ENCODE peak calls at places on chromosomes 7 and 10, in six cellular contexts. H is GM12878, W is transverse colon, U is stomach, M is K562, V is esophagus muscularis mucosa. J is an unnamed sample.

GRCh38 chr7:21243265-21243664 is 184.6 kb upstream of the SP4 start:
- DNase-seq in V (no peak), W (no peak), M (no peak), U (no peak), H (no peak), J (no peak)

GRCh38 chr10:13328588-13328987 is 19.5 kb downstream of the SEPHS1 start:
- DNase-seq in M (no peak), W (no peak), V (no peak), H (no peak), U (no peak), J (no peak)

GRCh38 chr7:41487229-41487861 is 215.5 kb downstream of the INHBA start:
- DNase-seq in H (no peak), U (no peak), W (no peak), M (no peak), V (no peak), J (no peak)

GRCh38 chr7:44147026-44147881 is 6.1 kb upstream of the MYL7 start:
- DNase-seq in W (no peak), U (no peak), V (no peak), H (no peak), M (peak), J (peak)

GRCh38 chr10:122375761-122376160 is 1.3 kb downstream of the PLEKHA1 start:
- DNase-seq in H (no peak), W (no peak), M (no peak), V (no peak), U (no peak), J (no peak)

GRCh38 chr7:77536017-77536412 is 1.1 kb upstream of the PTPN12 start:
- DNase-seq in H (no peak), M (no peak), U (no peak), V (no peak), W (no peak), J (no peak)

GRCh38 chr10:52488606-52489485 is 174.8 kb downstream of the DKK1 start:
- DNase-seq in U (no peak), V (no peak), W (no peak), H (no peak), M (no peak), J (no peak)

GRCh38 chr10:124999433-125000365 is 57.8 kb downstream of the ZRANB1 start:
- DNase-seq in U (peak), H (no peak), M (no peak), V (no peak), W (peak), J (peak)

GRCh38 chr7:96649981-96650380 is 59.7 kb downstream of the SEM1 start:
- DNase-seq in M (no peak), H (no peak), U (no peak), V (no peak), W (no peak), J (no peak)

GRCh38 chr10:131841131-131841661 is 59.6 kb upstream of the PPP2R2D start:
- DNase-seq in V (no peak), H (no peak), U (no peak), M (no peak), W (no peak), J (peak)

GRCh38 chr10:30878920-30879319 is 152.7 kb downstream of the ZNF438 start:
- DNase-seq in H (no peak), W (no peak), M (no peak), U (no peak), V (no peak), J (no peak)

GRCh38 chr10:30873408-30873807 is 158.3 kb downstream of the ZNF438 start:
- DNase-seq in U (no peak), M (no peak), V (no peak), W (no peak), H (no peak), J (no peak)

GRCh38 chr10:30882281-30882680 is 149.4 kb downstream of the ZNF438 start:
- DNase-seq in M (no peak), U (no peak), W (no peak), V (no peak), H (no peak), J (no peak)

DNA sequence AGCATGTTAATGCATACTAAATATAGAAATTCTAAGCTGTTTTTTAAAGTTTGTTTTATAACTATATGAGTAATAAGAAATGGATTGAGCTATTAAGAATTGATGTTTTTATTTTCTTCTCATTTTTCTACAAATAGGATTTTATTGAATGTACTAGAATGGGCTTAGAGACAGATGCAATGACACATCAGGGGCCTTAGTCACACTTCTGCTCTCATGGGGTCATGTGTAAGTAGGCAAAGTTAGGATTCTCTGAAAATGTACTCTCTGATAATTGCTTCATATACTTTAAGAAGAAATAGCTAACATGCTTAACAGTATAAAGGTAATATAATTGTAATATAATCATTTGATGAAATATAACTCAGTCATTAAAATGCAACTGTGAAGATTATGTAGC is 154.6 kb downstream of the ZNF438 start:
- DNase-seq in U (no peak), H (no peak), V (no peak), W (no peak), M (no peak), J (no peak)
- H3K27ac ChIP-seq in U (no peak), H (no peak), V (no peak), W (no peak), M (no peak), J (no peak)

DNA sequence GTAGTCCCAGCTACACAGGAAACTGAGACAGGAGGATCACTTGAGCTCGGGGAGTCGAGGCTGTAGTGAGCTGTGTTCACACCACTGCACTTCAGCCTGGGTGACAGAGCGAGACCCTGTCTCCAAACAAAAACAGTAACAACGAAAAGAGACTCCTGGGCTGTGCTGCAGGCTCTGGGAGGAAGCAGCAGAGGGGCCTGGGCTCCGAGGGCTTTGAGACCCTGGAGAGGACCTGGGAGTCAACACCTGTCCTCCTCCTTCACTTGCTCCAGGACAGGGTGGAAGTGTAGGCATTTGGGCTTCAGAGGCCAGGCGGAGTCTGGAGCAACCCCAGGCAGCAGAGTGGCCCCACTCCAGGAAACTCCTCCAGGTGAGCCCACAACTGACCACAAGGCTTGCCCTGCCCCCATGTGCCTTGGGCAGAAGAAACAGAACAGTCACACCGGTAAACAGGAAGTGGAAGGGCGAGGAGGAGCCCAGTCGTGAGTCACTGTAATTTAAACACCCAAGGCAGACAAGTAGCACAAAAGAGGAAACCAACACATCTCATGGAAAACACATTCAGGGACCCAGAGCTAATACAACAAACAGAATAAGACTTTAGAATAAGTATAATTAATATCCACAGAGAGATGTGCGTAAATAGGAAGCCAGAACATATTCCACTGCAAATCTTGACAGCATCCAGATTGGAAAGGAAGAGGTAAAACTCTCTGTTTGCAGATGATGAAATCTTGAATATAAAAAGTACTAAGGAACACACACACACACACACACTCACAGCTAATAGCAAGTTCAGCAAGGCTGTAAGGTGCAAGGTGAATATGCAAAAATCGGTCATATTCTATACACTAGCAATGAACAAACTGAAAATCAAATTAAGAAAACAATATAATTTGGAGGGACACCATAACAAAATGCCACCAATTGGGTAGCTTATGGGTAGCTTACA is 20.5 kb upstream of the RASGEF1A start:
- DNase-seq in W (peak), H (peak), V (no peak), U (peak), M (no peak), J (peak)
- TF ChIP-seq POLR2AphosphoS5 in W (no peak), H (no peak), V (no peak), U (no peak), M (no peak), J (peak)

DNA sequence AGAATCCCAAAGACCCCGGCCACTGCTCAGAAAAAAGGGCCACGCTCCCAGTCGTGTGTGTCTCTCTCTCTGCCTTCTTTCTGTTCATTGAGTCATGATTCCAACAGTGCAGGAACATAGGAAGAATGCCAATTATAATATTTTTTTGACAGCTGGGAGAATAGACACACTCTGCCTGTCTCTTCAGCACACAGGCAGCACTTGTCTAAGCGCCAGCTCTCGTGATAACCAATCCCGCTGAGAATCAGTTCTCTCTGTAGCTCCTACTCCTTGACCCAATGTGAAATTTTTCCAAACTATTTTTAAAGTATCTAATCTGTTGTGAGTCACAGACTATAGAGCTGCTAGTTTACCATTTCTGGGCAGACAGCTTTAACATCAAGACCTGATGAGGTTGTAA is 145.7 kb upstream of the RHEB start:
- DNase-seq in W (peak), H (no peak), U (no peak), M (no peak), V (no peak), J (no peak)
- TF ChIP-seq EP300 in W (no peak), H (no peak), U (no peak), M (no peak), V (no peak), J (no peak)

GRCh38 chr10:100890141-100890695 is 22.5 kb upstream of the SLF2 start:
- DNase-seq in M (no peak), U (no peak), V (no peak), W (no peak), H (no peak), J (no peak)
- H3K27ac ChIP-seq in M (no peak), U (no peak), V (no peak), W (no peak), H (no peak), J (no peak)

DNA sequence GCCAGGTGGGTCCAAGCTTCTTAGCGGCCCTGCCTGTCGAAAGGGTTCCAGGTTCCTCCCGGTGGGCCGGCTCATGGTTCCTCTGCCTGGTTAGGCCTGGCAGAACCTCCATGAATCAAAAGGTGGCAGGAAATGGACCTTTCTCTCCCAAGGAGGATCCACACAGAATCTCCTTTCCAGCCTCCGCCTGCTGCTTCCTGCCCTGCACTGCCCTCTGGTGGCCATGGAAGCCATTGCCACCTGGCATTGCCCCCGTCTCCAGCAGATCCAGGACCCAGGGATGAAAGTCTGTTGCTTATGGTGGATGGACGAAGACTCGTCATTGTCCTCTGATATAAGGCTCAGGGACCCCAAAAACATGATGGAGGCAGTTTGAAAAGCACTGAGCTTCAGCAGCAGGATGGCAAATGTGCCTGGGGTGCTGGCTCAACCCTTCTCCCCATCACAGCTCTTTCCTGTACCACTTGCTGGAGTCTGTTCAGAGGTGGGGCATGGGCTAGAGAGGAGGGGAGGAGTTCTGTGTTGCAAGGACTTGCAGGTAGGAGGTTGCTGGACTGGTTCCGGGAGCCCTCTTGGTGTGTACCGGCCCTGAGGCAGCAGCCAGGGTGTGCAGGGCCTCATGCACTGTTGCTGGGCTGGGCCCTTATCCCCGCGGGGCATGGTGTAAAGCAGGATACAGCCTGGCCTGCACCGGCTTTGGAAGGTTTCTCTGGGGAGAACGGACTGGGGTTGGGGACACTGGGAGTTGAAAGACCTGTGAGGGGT is 11.3 kb upstream of the INMT start:
- DNase-seq in M (peak), W (peak), H (no peak), U (peak), V (no peak), J (peak)
- TF ChIP-seq POLR2AphosphoS5 in M (no peak), W (no peak), H (no peak), U (no peak), V (peak), J (no peak)

DNA sequence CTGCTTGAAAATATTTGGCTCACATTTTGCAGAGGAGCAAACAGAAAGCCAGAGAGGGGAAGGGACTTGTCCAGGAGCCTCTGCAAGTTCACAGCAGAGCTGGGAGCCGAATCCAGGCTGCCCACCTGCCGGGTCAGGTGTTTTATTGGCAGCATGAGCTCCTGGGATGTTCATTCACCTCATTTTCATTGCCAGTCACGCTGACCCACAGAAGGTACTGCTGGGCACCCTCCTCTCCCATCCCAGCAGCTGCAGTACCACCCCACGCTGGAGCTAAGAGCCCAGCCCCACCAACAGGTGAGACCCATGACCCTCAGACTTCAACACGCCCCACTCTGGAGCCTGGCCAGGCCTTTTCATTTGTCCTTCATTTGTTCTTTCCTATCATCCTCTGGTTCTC is 102.7 kb downstream of the GRID1 start:
- DNase-seq in U (no peak), H (no peak), V (no peak), W (no peak), M (no peak), J (no peak)
- TF ChIP-seq EP300 in U (no peak), H (no peak), V (no peak), W (no peak), M (no peak), J (no peak)

GRCh38 chr10:71888248-71888622 is 37.2 kb upstream of the PSAP start:
- DNase-seq in H (no peak), W (no peak), U (no peak), M (no peak), V (no peak), J (no peak)

GRCh38 chr10:71891437-71891836 is 40.4 kb upstream of the PSAP start:
- DNase-seq in M (no peak), W (no peak), V (no peak), U (no peak), H (no peak), J (peak)

GRCh38 chr10:71889388-71889987 is 38.4 kb upstream of the PSAP start:
- DNase-seq in V (no peak), M (no peak), U (no peak), H (no peak), W (no peak), J (no peak)

GRCh38 chr10:71887767-71888166 is 36.7 kb upstream of the PSAP start:
- DNase-seq in V (no peak), M (no peak), H (no peak), U (no peak), W (no peak), J (no peak)

GRCh38 chr10:71888623-71889387 is 37.8 kb upstream of the PSAP start:
- DNase-seq in U (peak), W (peak), H (peak), V (peak), M (peak), J (peak)
- H3K27ac ChIP-seq in U (peak), W (peak), H (peak), V (peak), M (peak), J (peak)

GRCh38 chr7:1028044-1028770 is 16.1 kb upstream of the GPR146 start:
- DNase-seq in H (no peak), W (peak), V (no peak), U (peak), M (peak), J (peak)
- TF ChIP-seq POLR2AphosphoS5 in H (peak), W (peak), V (peak), U (peak), M (no peak), J (peak)

DNA sequence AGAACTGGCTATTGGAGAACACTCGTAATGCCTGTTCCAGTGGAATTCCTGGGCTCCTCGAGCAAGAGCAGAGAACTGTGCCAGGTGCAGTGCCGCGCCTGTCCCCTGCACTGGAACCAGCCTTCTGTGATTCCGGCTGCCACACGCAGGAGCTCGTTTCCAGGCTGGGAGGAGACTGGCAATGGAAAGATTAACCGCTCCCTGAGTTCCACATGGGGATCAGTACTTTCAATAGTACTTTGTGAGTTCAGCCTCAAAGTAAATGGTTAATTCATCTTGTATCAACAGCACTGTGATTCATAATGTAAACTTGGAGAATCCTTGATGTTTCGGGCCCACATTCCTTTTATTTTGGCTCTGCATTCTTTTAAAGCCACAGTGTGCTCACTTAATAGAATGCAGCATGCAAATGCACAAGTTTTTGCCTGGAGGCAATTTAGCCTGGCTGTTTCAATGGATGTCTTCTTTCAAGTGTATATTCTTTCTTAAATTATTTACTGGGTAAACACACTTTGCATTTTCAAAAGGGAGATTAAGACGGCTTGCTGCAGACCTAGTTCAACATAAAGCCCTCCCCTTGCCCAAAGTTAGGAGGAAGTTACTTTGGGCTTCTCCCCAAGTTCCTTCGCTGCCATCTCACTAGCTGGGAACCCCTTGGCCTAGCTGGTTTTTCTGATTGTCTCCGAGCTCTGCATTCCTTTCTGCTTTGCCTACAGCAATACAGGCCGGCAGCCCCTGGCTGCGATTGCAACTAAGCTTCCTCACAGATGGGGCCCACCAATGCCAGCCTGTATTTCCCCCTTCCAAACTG is 138.1 kb upstream of the TCF7L2 start:
- DNase-seq in W (peak), M (no peak), U (peak), H (no peak), V (no peak), J (peak)
- TF ChIP-seq EP300 in W (no peak), M (no peak), U (no peak), H (no peak), V (no peak), J (no peak)

GRCh38 chr10:69093933-69094332 is 6.0 kb downstream of the SRGN start:
- DNase-seq in H (no peak), V (no peak), M (peak), U (no peak), W (no peak), J (no peak)

GRCh38 chr10:69090687-69091450 is 3.0 kb downstream of the SRGN start:
- DNase-seq in V (no peak), H (no peak), M (no peak), U (no peak), W (no peak), J (no peak)

GRCh38 chr10:69089638-69090599 is 2.0 kb downstream of the SRGN start:
- DNase-seq in M (no peak), W (peak), U (peak), H (peak), V (no peak), J (no peak)

GRCh38 chr10:69096045-69096444 is 8.1 kb downstream of the SRGN start:
- DNase-seq in H (no peak), U (no peak), M (no peak), V (no peak), W (no peak), J (no peak)

GRCh38 chr10:69092959-69093850 is 5.3 kb downstream of the SRGN start:
- DNase-seq in V (no peak), H (peak), U (peak), W (peak), M (peak), J (peak)
- H3K27ac ChIP-seq in V (no peak), H (peak), U (peak), W (peak), M (peak), J (peak)

J was measured in upper lobe of left lung.